ENCODE peak calls at places on chromosomes 2 and 18, in seven cellular contexts. I, C, W, Z, H, S and U are unnamed samples.

GRCh38 chr2:229910832-229911412 is 10.9 kb downstream of the TRIP12 start:
- DNase-seq in H (no peak), S (no peak), W (no peak), Z (no peak), C (no peak), I (no peak), U (no peak)

GRCh38 chr2:227038550-227039189 is 125.3 kb downstream of the COL4A4 start:
- DNase-seq in W (no peak), C (no peak), I (no peak), Z (no peak), H (no peak), S (no peak), U (no peak)

GRCh38 chr2:185181901-185182300 is 556.7 kb upstream of the FSIP2 start:
- DNase-seq in W (no peak), S (no peak), Z (no peak), I (no peak), C (no peak), H (no peak), U (no peak)

GRCh38 chr2:33220533-33220932 is 255.9 kb upstream of the RASGRP3 start:
- DNase-seq in H (no peak), I (no peak), S (no peak), W (no peak), Z (no peak), C (no peak), U (no peak)

GRCh38 chr18:69265661-69266060 is 135.0 kb upstream of the DOK6 start:
- DNase-seq in W (no peak), C (no peak), I (no peak), H (no peak), S (no peak), Z (no peak), U (no peak)

GRCh38 chr18:59697236-59697932 is at the start of gene CCBE1:
- DNase-seq in H (no peak), Z (no peak), W (no peak), C (peak), I (peak), S (peak), U (no peak)

GRCh38 chr2:10828346-10828745 is 15.8 kb upstream of the PDIA6 start:
- DNase-seq in S (no peak), H (no peak), W (no peak), C (no peak), I (no peak), Z (no peak), U (no peak)

GRCh38 chr2:26614205-26615128 is 26.7 kb downstream of the CIB4 start:
- DNase-seq in H (no peak), Z (no peak), S (peak), I (peak), W (no peak), C (no peak), U (no peak)

GRCh38 chr2:174939046-174939445 is 66.1 kb downstream of the CHN1 start:
- DNase-seq in Z (no peak), C (no peak), S (no peak), W (no peak), I (no peak), H (no peak), U (no peak)

GRCh38 chr2:136327162-136327852 is 209.4 kb upstream of the CXCR4 start:
- DNase-seq in H (no peak), I (peak), W (no peak), S (no peak), C (no peak), Z (peak), U (no peak)

GRCh38 chr2:97945791-97946190 is 50.0 kb downstream of the TMEM131 start:
- DNase-seq in Z (no peak), W (no peak), S (no peak), C (no peak), I (no peak), H (no peak), U (no peak)

GRCh38 chr2:237650455-237650850 is 23.1 kb downstream of the LRRFIP1 start:
- DNase-seq in H (no peak), I (peak), S (no peak), Z (no peak), C (no peak), W (no peak), U (no peak)

GRCh38 chr2:36655456-36655855 is 41.1 kb upstream of the VIT start:
- DNase-seq in S (no peak), W (peak), I (no peak), Z (no peak), C (no peak), H (no peak), U (no peak)

GRCh38 chr18:13437801-13438506 is 219.4 kb downstream of the LDLRAD4 start:
- DNase-seq in W (no peak), I (no peak), C (no peak), Z (peak), H (no peak), S (no peak), U (no peak)

GRCh38 chr2:10466801-10467200 is 18.7 kb upstream of the ODC1 start:
- DNase-seq in C (no peak), Z (no peak), S (no peak), I (no peak), H (no peak), W (no peak), U (no peak)

GRCh38 chr2:240598311-240598911 is 11.9 kb downstream of the CAPN10 start:
- DNase-seq in S (peak), C (peak), H (no peak), W (no peak), Z (no peak), I (no peak), U (no peak)

GRCh38 chr2:160224060-160224459 is 24.0 kb upstream of the ITGB6 start:
- DNase-seq in W (no peak), I (no peak), H (no peak), C (no peak), S (no peak), Z (no peak), U (no peak)

GRCh38 chr2:101109451-101110140 is 41.6 kb downstream of the TBC1D8 start:
- DNase-seq in C (no peak), I (no peak), W (no peak), H (no peak), S (peak), Z (no peak), U (peak)

GRCh38 chr2:161166538-161167409 is 6.5 kb downstream of the TANK start:
- DNase-seq in H (no peak), S (no peak), W (no peak), C (no peak), I (no peak), Z (peak), U (no peak)

GRCh38 chr2:230739961-230740360 is 27.3 kb downstream of the CAB39 start:
- DNase-seq in Z (no peak), C (no peak), S (no peak), I (no peak), W (no peak), H (no peak), U (no peak)

GRCh38 chr2:101729521-101730190 is 32.1 kb downstream of the MAP4K4 start:
- DNase-seq in Z (no peak), W (no peak), H (no peak), C (no peak), I (no peak), S (no peak), U (no peak)

GRCh38 chr2:138732651-138733050 is 47.5 kb downstream of the NXPH2 start:
- DNase-seq in S (no peak), C (no peak), W (no peak), I (no peak), H (no peak), Z (no peak), U (no peak)

GRCh38 chr2:230714122-230714453 is 1.4 kb downstream of the CAB39 start:
- DNase-seq in H (no peak), C (no peak), S (no peak), W (no peak), Z (peak), I (no peak), U (no peak)

GRCh38 chr2:233482616-233483015 is 84.0 kb downstream of the USP40 start:
- DNase-seq in Z (no peak), C (no peak), W (no peak), S (no peak), H (no peak), I (no peak), U (no peak)

GRCh38 chr2:26988165-26988879 is 17.9 kb downstream of the MAPRE3 start:
- DNase-seq in S (no peak), W (peak), Z (no peak), C (no peak), H (no peak), I (no peak), U (no peak)

GRCh38 chr2:203591642-203592041 is 56.5 kb upstream of the RAPH1 start:
- DNase-seq in S (no peak), I (no peak), C (no peak), Z (no peak), W (no peak), H (no peak), U (no peak)

GRCh38 chr2:32532341-32532740 is 95.5 kb upstream of the TTC27 start:
- DNase-seq in W (no peak), C (no peak), I (no peak), Z (no peak), S (no peak), H (no peak), U (no peak)

GRCh38 chr2:136216073-136216472 is 98.1 kb upstream of the CXCR4 start:
- DNase-seq in Z (no peak), W (no peak), H (no peak), S (no peak), I (no peak), C (no peak), U (no peak)

GRCh38 chr2:145286716-145287115 is 766.8 kb upstream of the ZEB2 start:
- DNase-seq in S (no peak), W (no peak), I (no peak), C (no peak), Z (no peak), H (no peak), U (no peak)

GRCh38 chr2:16708173-16708572 is 42.5 kb upstream of the CYRIA start:
- DNase-seq in I (no peak), Z (no peak), H (no peak), W (no peak), C (no peak), S (no peak), U (no peak)

GRCh38 chr2:219025637-219026585 is 15.4 kb downstream of the CFAP65 start:
- DNase-seq in W (no peak), S (no peak), C (no peak), H (peak), I (no peak), Z (no peak), U (no peak)

GRCh38 chr2:239152239-239152915 is 248.4 kb downstream of the HDAC4 start:
- DNase-seq in H (no peak), I (peak), Z (no peak), W (no peak), C (no peak), S (no peak), U (no peak)